ENCODE peak calls at places on chromosomes 3 and 15, in nine cellular contexts. R is fibroblast of pulmonary artery; T is T-helper 9 cell; O is activated CD8-positive, alpha-beta memory T cell treated with anti-CD3 and anti-CD28 coated beads, Interleukin-2, amount 10 ng/mL, durations not matched to agents 7 days and 5 days; W is transverse colon; Y is cardiac muscle cell; U is stimulated activated CD4-positive, alpha-beta T cell treated with anti-CD3 and anti-CD28 coated beads, Interleukin-4, amount 100 ng/mL, for 1 hour; L is anterior cingulate cortex; S is HEK293T. B is an unnamed sample.

GRCh38 chr3:120652281-120652680 is 29.8 kb downstream of the HGD start:
- DNase-seq in R (no peak), T (no peak), O (no peak), W (no peak), Y (peak; percentile 74), U (no peak), L (no peak), S (no peak), B (no peak)

GRCh38 chr3:14298442-14298841 is 104.0 kb upstream of the SLC6A6 start:
- DNase-seq in R (no peak), T (no peak), O (no peak), W (no peak), Y (no peak), U (no peak), L (no peak), S (no peak), B (no peak)

GRCh38 chr15:48331796-48332641 is 790 bp downstream of the DUT start:
- DNase-seq in R (peak; percentile 65), T (peak; percentile 60), O (peak; percentile 83), W (peak; percentile 60), Y (peak; percentile 61), U (peak; percentile 74), L (peak; percentile 85), S (peak; percentile 63), B (peak; percentile 94)

GRCh38 chr15:100057281-100057680 is 284.5 kb downstream of the ADAMTS17 start:
- DNase-seq in R (no peak), T (no peak), O (no peak), W (no peak), Y (no peak), U (no peak), L (no peak), S (no peak), B (no peak)

GRCh38 chr15:32669870-32670623 is 28.5 kb downstream of the SCG5 start:
- DNase-seq in R (peak; percentile 73), T (no peak), O (no peak), W (no peak), Y (no peak), U (no peak), L (no peak), S (no peak), B (peak; percentile 94)

GRCh38 chr15:27701014-27701413 is 398.1 kb downstream of the OCA2 start:
- DNase-seq in R (no peak), T (no peak), O (no peak), W (no peak), Y (no peak), U (no peak), L (no peak), S (no peak), B (no peak)

GRCh38 chr15:65211157-65211982 is at the start of gene CILP:
- DNase-seq in R (peak; percentile 25), T (no peak), O (no peak), W (no peak), Y (peak; percentile 53), U (no peak), L (no peak), S (no peak), B (no peak)

GRCh38 chr15:62932436-62932835 is 110.1 kb upstream of the TPM1 start:
- DNase-seq in R (peak; percentile 85), T (no peak), O (no peak), W (no peak), Y (no peak), U (no peak), L (no peak), S (no peak), B (no peak)

GRCh38 chr15:58856090-58856489 is 77.4 kb downstream of the SLTM start:
- DNase-seq in R (peak; percentile 24), T (no peak), O (no peak), W (no peak), Y (no peak), U (no peak), L (no peak), S (no peak), B (no peak)

GRCh38 chr3:13574083-13574797 is 25.3 kb downstream of the FBLN2 start:
- DNase-seq in R (no peak), T (no peak), O (no peak), W (no peak), Y (peak; percentile 36), U (no peak), L (no peak), S (no peak), B (no peak)

GRCh38 chr15:74808840-74809229 is 3.8 kb upstream of the LMAN1L start:
- DNase-seq in R (no peak), T (no peak), O (no peak), W (no peak), Y (no peak), U (no peak), L (no peak), S (no peak), B (no peak)

GRCh38 chr15:78789615-78790014 is 21.6 kb downstream of the ADAMTS7 start:
- DNase-seq in R (no peak), T (no peak), O (no peak), W (no peak), Y (no peak), U (no peak), L (no peak), S (no peak), B (no peak)